ENCODE peak calls at places on chromosomes 16 and 17, in eight cellular contexts. One of them, this sample, is unnamed.

GRCh38 chr17:31593806-31594205 is 202.3 kb downstream of the RAB11FIP4 start:
- DNase-seq in fibroblast of lung: peak
- DNase-seq in Caco-2: peak
- DNase-seq in AG04449: peak
- DNase-seq in GM20000: no peak
- DNase-seq in cardiac fibroblast: no peak
- DNase-seq in esophagus squamous epithelium: no peak
- DNase-seq in endothelial cell: no peak
- DNase-seq in this sample: peak

GRCh38 chr16:709651-710499 is 4.3 kb upstream of the FBXL16 start:
- DNase-seq in fibroblast of lung: peak
- DNase-seq in Caco-2: peak
- DNase-seq in AG04449: peak
- DNase-seq in GM20000: no peak
- DNase-seq in cardiac fibroblast: peak
- DNase-seq in esophagus squamous epithelium: no peak
- DNase-seq in endothelial cell: no peak
- DNase-seq in this sample: peak

GRCh38 chr17:73348018-73348823 is 36.4 kb upstream of the CDC42EP4 start:
- DNase-seq in fibroblast of lung: no peak
- DNase-seq in Caco-2: no peak
- DNase-seq in AG04449: no peak
- DNase-seq in GM20000: no peak
- DNase-seq in cardiac fibroblast: no peak
- DNase-seq in esophagus squamous epithelium: no peak
- DNase-seq in endothelial cell: no peak
- DNase-seq in this sample: no peak

GRCh38 chr17:27666831-27667560 is 36.0 kb downstream of the LGALS9 start:
- DNase-seq in fibroblast of lung: no peak
- DNase-seq in Caco-2: peak
- DNase-seq in AG04449: no peak
- DNase-seq in GM20000: no peak
- DNase-seq in cardiac fibroblast: no peak
- DNase-seq in esophagus squamous epithelium: no peak
- DNase-seq in endothelial cell: no peak
- DNase-seq in this sample: no peak

GRCh38 chr17:21275579-21276339 is 8.8 kb upstream of the MAP2K3 start:
- DNase-seq in fibroblast of lung: peak
- DNase-seq in Caco-2: peak
- DNase-seq in AG04449: no peak
- DNase-seq in GM20000: peak
- DNase-seq in cardiac fibroblast: peak
- DNase-seq in esophagus squamous epithelium: no peak
- DNase-seq in endothelial cell: peak
- DNase-seq in this sample: peak

GRCh38 chr17:74987909-74988711 is 678 bp downstream of the CDR2L start:
- DNase-seq in fibroblast of lung: peak
- DNase-seq in Caco-2: peak
- DNase-seq in AG04449: no peak
- DNase-seq in GM20000: no peak
- DNase-seq in cardiac fibroblast: peak
- DNase-seq in esophagus squamous epithelium: no peak
- DNase-seq in endothelial cell: peak
- DNase-seq in this sample: peak

GRCh38 chr17:37643829-37644228 is 583 bp upstream of the DDX52 start:
- DNase-seq in fibroblast of lung: peak
- DNase-seq in Caco-2: peak
- DNase-seq in AG04449: no peak
- DNase-seq in GM20000: no peak
- DNase-seq in cardiac fibroblast: peak
- DNase-seq in esophagus squamous epithelium: no peak
- DNase-seq in endothelial cell: no peak
- DNase-seq in this sample: no peak

GRCh38 chr17:6592193-6592592 is 35.8 kb upstream of the PITPNM3 start:
- DNase-seq in fibroblast of lung: peak
- DNase-seq in Caco-2: peak
- DNase-seq in AG04449: no peak
- DNase-seq in GM20000: no peak
- DNase-seq in cardiac fibroblast: no peak
- DNase-seq in esophagus squamous epithelium: no peak
- DNase-seq in endothelial cell: no peak
- DNase-seq in this sample: no peak

GRCh38 chr16:70396209-70396904 is 42.5 kb downstream of the ST3GAL2 start:
- DNase-seq in fibroblast of lung: no peak
- DNase-seq in Caco-2: peak
- DNase-seq in AG04449: no peak
- DNase-seq in GM20000: no peak
- DNase-seq in cardiac fibroblast: peak
- DNase-seq in esophagus squamous epithelium: no peak
- DNase-seq in endothelial cell: no peak
- DNase-seq in this sample: peak

GRCh38 chr16:51119576-51120288 is 31.3 kb downstream of the SALL1 start:
- DNase-seq in fibroblast of lung: no peak
- DNase-seq in Caco-2: no peak
- DNase-seq in AG04449: no peak
- DNase-seq in GM20000: no peak
- DNase-seq in cardiac fibroblast: no peak
- DNase-seq in esophagus squamous epithelium: no peak
- DNase-seq in endothelial cell: no peak
- DNase-seq in this sample: no peak

GRCh38 chr17:13477180-13477611 is 124.5 kb downstream of the HS3ST3A1 start:
- DNase-seq in fibroblast of lung: peak
- DNase-seq in Caco-2: no peak
- DNase-seq in AG04449: no peak
- DNase-seq in GM20000: no peak
- DNase-seq in cardiac fibroblast: peak
- DNase-seq in esophagus squamous epithelium: no peak
- DNase-seq in endothelial cell: no peak
- DNase-seq in this sample: peak

GRCh38 chr17:75649687-75650086 is 16.5 kb downstream of the SMIM5 start:
- DNase-seq in fibroblast of lung: no peak
- DNase-seq in Caco-2: no peak
- DNase-seq in AG04449: no peak
- DNase-seq in GM20000: no peak
- DNase-seq in cardiac fibroblast: no peak
- DNase-seq in esophagus squamous epithelium: no peak
- DNase-seq in endothelial cell: no peak
- DNase-seq in this sample: no peak

GRCh38 chr17:81517339-81518112 is 4.9 kb upstream of the ACTG1 start:
- DNase-seq in fibroblast of lung: peak
- DNase-seq in Caco-2: peak
- DNase-seq in AG04449: no peak
- DNase-seq in GM20000: peak
- DNase-seq in cardiac fibroblast: no peak
- DNase-seq in esophagus squamous epithelium: no peak
- DNase-seq in endothelial cell: no peak
- DNase-seq in this sample: no peak

GRCh38 chr16:3695610-3696369 is 21.5 kb downstream of the TRAP1 start:
- DNase-seq in fibroblast of lung: no peak
- DNase-seq in Caco-2: no peak
- DNase-seq in AG04449: no peak
- DNase-seq in GM20000: no peak
- DNase-seq in cardiac fibroblast: no peak
- DNase-seq in esophagus squamous epithelium: no peak
- DNase-seq in endothelial cell: no peak
- DNase-seq in this sample: no peak

GRCh38 chr17:48542956-48543853 is 1.7 kb downstream of the HOXB2 start:
- DNase-seq in fibroblast of lung: no peak
- DNase-seq in Caco-2: peak
- DNase-seq in AG04449: no peak
- DNase-seq in GM20000: peak
- DNase-seq in cardiac fibroblast: peak
- DNase-seq in esophagus squamous epithelium: no peak
- DNase-seq in endothelial cell: peak
- DNase-seq in this sample: no peak

GRCh38 chr17:68511254-68511670 is 968 bp upstream of the PRKAR1A start:
- DNase-seq in fibroblast of lung: no peak
- DNase-seq in Caco-2: no peak
- DNase-seq in AG04449: no peak
- DNase-seq in GM20000: no peak
- DNase-seq in cardiac fibroblast: no peak
- DNase-seq in esophagus squamous epithelium: no peak
- DNase-seq in endothelial cell: no peak
- DNase-seq in this sample: no peak

GRCh38 chr16:539901-540530 is 12.5 kb downstream of the CAPN15 start:
- DNase-seq in fibroblast of lung: peak
- DNase-seq in Caco-2: no peak
- DNase-seq in AG04449: no peak
- DNase-seq in GM20000: no peak
- DNase-seq in cardiac fibroblast: no peak
- DNase-seq in esophagus squamous epithelium: no peak
- DNase-seq in endothelial cell: no peak
- DNase-seq in this sample: peak

GRCh38 chr17:52170963-52171572 is 12.6 kb upstream of the CA10 start:
- DNase-seq in fibroblast of lung: no peak
- DNase-seq in Caco-2: peak
- DNase-seq in AG04449: no peak
- DNase-seq in GM20000: no peak
- DNase-seq in cardiac fibroblast: peak
- DNase-seq in esophagus squamous epithelium: no peak
- DNase-seq in endothelial cell: peak
- DNase-seq in this sample: no peak

GRCh38 chr17:41975099-41976083 is 8.8 kb downstream of the CNP start:
- DNase-seq in fibroblast of lung: peak
- DNase-seq in Caco-2: no peak
- DNase-seq in AG04449: no peak
- DNase-seq in GM20000: no peak
- DNase-seq in cardiac fibroblast: no peak
- DNase-seq in esophagus squamous epithelium: no peak
- DNase-seq in endothelial cell: no peak
- DNase-seq in this sample: peak

GRCh38 chr16:1705688-1706385 is at the start of gene MAPK8IP3:
- DNase-seq in fibroblast of lung: peak
- DNase-seq in Caco-2: peak
- DNase-seq in AG04449: no peak
- DNase-seq in GM20000: peak
- DNase-seq in cardiac fibroblast: peak
- DNase-seq in esophagus squamous epithelium: peak
- DNase-seq in endothelial cell: peak
- DNase-seq in this sample: peak

GRCh38 chr17:7982666-7983065 is 19.7 kb upstream of the GUCY2D start:
- DNase-seq in fibroblast of lung: peak
- DNase-seq in Caco-2: no peak
- DNase-seq in AG04449: no peak
- DNase-seq in GM20000: no peak
- DNase-seq in cardiac fibroblast: peak
- DNase-seq in esophagus squamous epithelium: no peak
- DNase-seq in endothelial cell: no peak
- DNase-seq in this sample: peak
- TF ChIP-seq CTCF in fibroblast of lung: peak
- TF ChIP-seq CTCF in Caco-2: no peak
- TF ChIP-seq CTCF in AG04449: peak
- TF ChIP-seq CTCF in GM20000: no peak
- TF ChIP-seq CTCF in cardiac fibroblast: no peak
- TF ChIP-seq CTCF in esophagus squamous epithelium: no peak
- TF ChIP-seq CTCF in endothelial cell: no peak
- TF ChIP-seq CTCF in this sample: peak

GRCh38 chr16:25395528-25395927 is 137.9 kb upstream of the ZKSCAN2 start:
- DNase-seq in fibroblast of lung: no peak
- DNase-seq in Caco-2: no peak
- DNase-seq in AG04449: no peak
- DNase-seq in GM20000: no peak
- DNase-seq in cardiac fibroblast: no peak
- DNase-seq in esophagus squamous epithelium: no peak
- DNase-seq in endothelial cell: no peak
- DNase-seq in this sample: no peak
- TF ChIP-seq CTCF in fibroblast of lung: no peak
- TF ChIP-seq CTCF in Caco-2: no peak
- TF ChIP-seq CTCF in AG04449: no peak
- TF ChIP-seq CTCF in GM20000: no peak
- TF ChIP-seq CTCF in cardiac fibroblast: no peak
- TF ChIP-seq CTCF in esophagus squamous epithelium: no peak
- TF ChIP-seq CTCF in endothelial cell: peak
- TF ChIP-seq CTCF in this sample: no peak

GRCh38 chr17:40303706-40304450 is 5.1 kb upstream of the RARA start:
- DNase-seq in fibroblast of lung: peak
- DNase-seq in Caco-2: no peak
- DNase-seq in AG04449: no peak
- DNase-seq in GM20000: no peak
- DNase-seq in cardiac fibroblast: peak
- DNase-seq in esophagus squamous epithelium: no peak
- DNase-seq in endothelial cell: no peak
- DNase-seq in this sample: no peak

GRCh38 chr17:40303009-40303657 is 5.8 kb upstream of the RARA start:
- DNase-seq in fibroblast of lung: peak
- DNase-seq in Caco-2: no peak
- DNase-seq in AG04449: no peak
- DNase-seq in GM20000: peak
- DNase-seq in cardiac fibroblast: peak
- DNase-seq in esophagus squamous epithelium: no peak
- DNase-seq in endothelial cell: peak
- DNase-seq in this sample: peak

GRCh38 chr17:40304464-40304863 is 4.5 kb upstream of the RARA start:
- DNase-seq in fibroblast of lung: peak
- DNase-seq in Caco-2: no peak
- DNase-seq in AG04449: peak
- DNase-seq in GM20000: no peak
- DNase-seq in cardiac fibroblast: peak
- DNase-seq in esophagus squamous epithelium: no peak
- DNase-seq in endothelial cell: no peak
- DNase-seq in this sample: peak

GRCh38 chr17:40298726-40299125 is 10.3 kb upstream of the RARA start:
- DNase-seq in fibroblast of lung: peak
- DNase-seq in Caco-2: no peak
- DNase-seq in AG04449: no peak
- DNase-seq in GM20000: no peak
- DNase-seq in cardiac fibroblast: peak
- DNase-seq in esophagus squamous epithelium: no peak
- DNase-seq in endothelial cell: no peak
- DNase-seq in this sample: peak

GRCh38 chr17:40301315-40301714 is 7.7 kb upstream of the RARA start:
- DNase-seq in fibroblast of lung: no peak
- DNase-seq in Caco-2: no peak
- DNase-seq in AG04449: no peak
- DNase-seq in GM20000: no peak
- DNase-seq in cardiac fibroblast: no peak
- DNase-seq in esophagus squamous epithelium: no peak
- DNase-seq in endothelial cell: no peak
- DNase-seq in this sample: no peak
- TF ChIP-seq CTCF in fibroblast of lung: peak
- TF ChIP-seq CTCF in Caco-2: no peak
- TF ChIP-seq CTCF in AG04449: no peak
- TF ChIP-seq CTCF in GM20000: no peak
- TF ChIP-seq CTCF in cardiac fibroblast: no peak
- TF ChIP-seq CTCF in esophagus squamous epithelium: no peak
- TF ChIP-seq CTCF in endothelial cell: no peak
- TF ChIP-seq CTCF in this sample: peak

DNA sequence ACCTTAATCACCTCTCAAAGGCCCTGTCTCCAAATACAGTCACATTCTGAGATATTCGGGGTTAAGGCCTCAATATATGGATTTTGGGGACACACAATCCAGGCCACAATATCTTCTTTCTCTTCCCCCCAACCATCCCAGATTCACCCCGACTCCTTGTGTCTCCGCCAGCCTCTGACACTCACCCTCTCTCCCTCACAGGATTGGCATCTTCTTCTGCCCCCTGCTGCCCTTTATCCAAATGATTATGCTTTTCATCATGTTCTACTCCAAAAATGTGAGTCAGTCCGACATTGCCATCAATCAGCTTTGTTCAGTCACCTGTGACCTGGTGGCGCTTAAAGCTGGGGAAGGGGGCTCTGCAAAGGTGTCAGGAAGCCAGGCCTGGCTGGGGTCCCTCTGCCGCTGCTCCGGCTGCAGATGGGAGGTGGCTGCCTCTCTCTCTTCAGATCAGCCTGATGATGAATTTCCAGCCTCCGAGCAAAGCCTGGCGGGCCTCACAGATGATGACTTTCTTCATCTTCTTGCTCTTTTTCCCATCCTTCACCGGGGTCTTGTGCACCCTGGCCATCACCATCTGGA is 35.1 kb downstream of the GDE1 start:
- DNase-seq in fibroblast of lung: no peak
- DNase-seq in Caco-2: no peak
- DNase-seq in AG04449: no peak
- DNase-seq in GM20000: no peak
- DNase-seq in cardiac fibroblast: no peak
- DNase-seq in esophagus squamous epithelium: no peak
- DNase-seq in endothelial cell: no peak
- DNase-seq in this sample: no peak
- TF ChIP-seq CTCF in fibroblast of lung: no peak
- TF ChIP-seq CTCF in Caco-2: no peak
- TF ChIP-seq CTCF in AG04449: no peak
- TF ChIP-seq CTCF in GM20000: no peak
- TF ChIP-seq CTCF in cardiac fibroblast: no peak
- TF ChIP-seq CTCF in esophagus squamous epithelium: no peak
- TF ChIP-seq CTCF in endothelial cell: no peak
- TF ChIP-seq CTCF in this sample: no peak

This sample was measured in HFFc6.